ENCODE peak calls at places on chromosome 15, in nine cellular contexts. F is body of pancreas; S is Peyer's patch; I is PC-3; C is pancreas; R is effector memory CD4-positive, alpha-beta T cell; P is IMR-90; V is breast epithelium; B is CD8-positive, alpha-beta T cell. H is an unnamed sample.

GRCh38 chr15:45242289-45242688 is 9.7 kb upstream of the SLC28A2 start:
- DNase-seq in F (no peak), S (no peak), I (no peak), C (no peak), R (no peak), P (no peak), V (no peak), B (no peak), H (no peak)

GRCh38 chr15:94042163-94042954 is 189.0 kb upstream of the MCTP2 start:
- DNase-seq in F (no peak), S (no peak), I (peak), C (no peak), R (no peak), P (peak), V (no peak), B (no peak), H (no peak)

GRCh38 chr15:67883228-67883773 is 43.5 kb upstream of the RNU6-1 start:
- DNase-seq in F (no peak), S (no peak), I (no peak), C (no peak), R (no peak), P (no peak), V (no peak), B (no peak), H (peak)

GRCh38 chr15:70045045-70045444 is 52.7 kb downstream of the TLE3 start:
- DNase-seq in F (no peak), S (peak), I (peak), C (no peak), R (no peak), P (peak), V (no peak), B (no peak), H (no peak)

GRCh38 chr15:51768018-51768417 is 16.6 kb downstream of the TMOD2 start:
- DNase-seq in F (no peak), S (no peak), I (no peak), C (no peak), R (no peak), P (no peak), V (no peak), B (no peak), H (no peak)

GRCh38 chr15:76328106-76328696 is 8.4 kb upstream of the ISL2 start:
- DNase-seq in F (no peak), S (no peak), I (no peak), C (no peak), R (no peak), P (no peak), V (no peak), B (no peak), H (no peak)

GRCh38 chr15:53962646-53963561 is 15.3 kb upstream of the UNC13C start:
- DNase-seq in F (no peak), S (peak), I (peak), C (peak), R (no peak), P (no peak), V (no peak), B (peak), H (peak)

GRCh38 chr15:101355678-101356464 is 60.8 kb upstream of the SNRPA1 start:
- DNase-seq in F (no peak), S (no peak), I (no peak), C (no peak), R (no peak), P (no peak), V (no peak), B (no peak), H (no peak)

GRCh38 chr15:45641374-45641778 is 6.5 kb downstream of the SQOR start:
- DNase-seq in F (peak), S (peak), I (peak), C (no peak), R (no peak), P (peak), V (peak), B (no peak), H (no peak)

GRCh38 chr15:69919816-69920215 is 177.9 kb downstream of the TLE3 start:
- DNase-seq in F (no peak), S (no peak), I (no peak), C (no peak), R (no peak), P (no peak), V (no peak), B (no peak), H (no peak)

GRCh38 chr15:85693277-85693676 is 101.4 kb downstream of the KLHL25 start:
- DNase-seq in F (no peak), S (no peak), I (no peak), C (no peak), R (no peak), P (no peak), V (no peak), B (no peak), H (no peak)

GRCh38 chr15:36156855-36157521 is 422.4 kb upstream of the CDIN1 start:
- DNase-seq in F (peak), S (peak), I (peak), C (no peak), R (no peak), P (peak), V (peak), B (no peak), H (peak)

GRCh38 chr15:85503151-85503797 is 122.9 kb downstream of the AKAP13 start:
- DNase-seq in F (no peak), S (no peak), I (no peak), C (no peak), R (no peak), P (no peak), V (no peak), B (no peak), H (no peak)

GRCh38 chr15:101348015-101348414 is 53.0 kb upstream of the SNRPA1 start:
- DNase-seq in F (no peak), S (no peak), I (no peak), C (no peak), R (no peak), P (no peak), V (no peak), B (no peak), H (no peak)

GRCh38 chr15:69789648-69790393 is 307.9 kb downstream of the TLE3 start:
- DNase-seq in F (no peak), S (peak), I (no peak), C (no peak), R (no peak), P (no peak), V (no peak), B (no peak), H (no peak)

GRCh38 chr15:31345606-31346366 is 19.2 kb downstream of the KLF13 start:
- DNase-seq in F (peak), S (peak), I (no peak), C (peak), R (no peak), P (no peak), V (no peak), B (no peak), H (no peak)

GRCh38 chr15:101200181-101200580 is 51.7 kb downstream of the CHSY1 start:
- DNase-seq in F (no peak), S (no peak), I (no peak), C (no peak), R (no peak), P (no peak), V (no peak), B (no peak), H (no peak)

GRCh38 chr15:65330934-65331645 is 26.6 kb downstream of the RNU5B-1 start:
- DNase-seq in F (no peak), S (no peak), I (no peak), C (no peak), R (no peak), P (no peak), V (no peak), B (no peak), H (no peak)

GRCh38 chr15:26630857-26631256 is 142.0 kb downstream of the GABRB3 start:
- DNase-seq in F (no peak), S (no peak), I (no peak), C (no peak), R (no peak), P (no peak), V (no peak), B (no peak), H (no peak)

GRCh38 chr15:96783746-96784145 is 453.2 kb downstream of the NR2F2 start:
- DNase-seq in F (no peak), S (no peak), I (no peak), C (no peak), R (no peak), P (no peak), V (no peak), B (no peak), H (no peak)

GRCh38 chr15:59687831-59688230 is 1.3 kb downstream of the BNIP2 start:
- DNase-seq in F (no peak), S (no peak), I (no peak), C (no peak), R (no peak), P (peak), V (no peak), B (no peak), H (no peak)

GRCh38 chr15:81098884-81099601 is 35.0 kb upstream of the CFAP161 start:
- DNase-seq in F (no peak), S (peak), I (no peak), C (no peak), R (no peak), P (peak), V (no peak), B (no peak), H (peak)

GRCh38 chr15:72889545-72889944 is 106.0 kb upstream of the ADPGK start:
- DNase-seq in F (no peak), S (no peak), I (no peak), C (no peak), R (no peak), P (no peak), V (no peak), B (no peak), H (no peak)

GRCh38 chr15:58179741-58180381 is 41.7 kb downstream of the AQP9 start:
- DNase-seq in F (no peak), S (no peak), I (peak), C (no peak), R (no peak), P (peak), V (no peak), B (no peak), H (no peak)

GRCh38 chr15:38127306-38127731 is 125.3 kb upstream of the SPRED1 start:
- DNase-seq in F (no peak), S (peak), I (peak), C (no peak), R (no peak), P (peak), V (no peak), B (no peak), H (no peak)

GRCh38 chr15:72160846-72161245 is 36.7 kb downstream of the GRAMD2A start:
- DNase-seq in F (no peak), S (no peak), I (no peak), C (no peak), R (no peak), P (no peak), V (no peak), B (no peak), H (no peak)

GRCh38 chr15:60038111-60038521 is 34.0 kb downstream of the FOXB1 start:
- DNase-seq in F (no peak), S (no peak), I (peak), C (no peak), R (no peak), P (no peak), V (no peak), B (no peak), H (no peak)

GRCh38 chr15:85118581-85118980 is 136.9 kb downstream of the PDE8A start:
- DNase-seq in F (no peak), S (no peak), I (no peak), C (no peak), R (no peak), P (no peak), V (no peak), B (no peak), H (no peak)

GRCh38 chr15:63372018-63372705 is 9.5 kb downstream of the CA12 start:
- DNase-seq in F (no peak), S (no peak), I (peak), C (no peak), R (no peak), P (peak), V (no peak), B (no peak), H (peak)

GRCh38 chr15:48423342-48423741 is 92.1 kb downstream of the DUT start:
- DNase-seq in F (no peak), S (no peak), I (no peak), C (no peak), R (no peak), P (no peak), V (no peak), B (no peak), H (no peak)

GRCh38 chr15:72042865-72043264 is 75.1 kb downstream of the MYO9A start:
- DNase-seq in F (no peak), S (no peak), I (no peak), C (no peak), R (no peak), P (no peak), V (no peak), B (no peak), H (no peak)

GRCh38 chr15:29859981-29860745 is 37.9 kb upstream of the TJP1 start:
- DNase-seq in F (no peak), S (no peak), I (peak), C (no peak), R (no peak), P (peak), V (no peak), B (no peak), H (no peak)

GRCh38 chr15:28098766-28099554 is at the start of gene OCA2:
- DNase-seq in F (peak), S (peak), I (peak), C (peak), R (peak), P (peak), V (peak), B (peak), H (peak)

GRCh38 chr15:68767833-68768232 is 52.9 kb downstream of the ANP32A start:
- DNase-seq in F (no peak), S (no peak), I (no peak), C (no peak), R (no peak), P (no peak), V (no peak), B (no peak), H (no peak)

GRCh38 chr15:43799945-43800285 is at the start of gene SERINC4:
- DNase-seq in F (no peak), S (no peak), I (no peak), C (no peak), R (no peak), P (no peak), V (no peak), B (no peak), H (no peak)

GRCh38 chr15:43796566-43796965 is 3.5 kb downstream of the SERINC4 start:
- DNase-seq in F (no peak), S (no peak), I (no peak), C (no peak), R (no peak), P (no peak), V (no peak), B (no peak), H (no peak)

GRCh38 chr15:43795997-43796396 is 3.9 kb downstream of the SERF2 start:
- DNase-seq in F (no peak), S (no peak), I (no peak), C (no peak), R (no peak), P (no peak), V (no peak), B (no peak), H (no peak)

GRCh38 chr15:43799209-43799944 is 643 bp downstream of the SERINC4 start:
- DNase-seq in F (peak), S (no peak), I (no peak), C (no peak), R (no peak), P (no peak), V (no peak), B (no peak), H (peak)

GRCh38 chr15:43800286-43801136 is at the start of gene HYPK:
- DNase-seq in F (peak), S (peak), I (peak), C (peak), R (peak), P (peak), V (peak), B (peak), H (peak)
- H3K27ac ChIP-seq in F (peak), S (peak), I (peak), C (peak), R (peak), P (peak), V (peak), B (peak), H (peak)

GRCh38 chr15:41691471-41691870 is 31.3 kb downstream of the MGA start:
- DNase-seq in F (no peak), S (no peak), I (no peak), C (no peak), R (no peak), P (no peak), V (no peak), B (no peak), H (no peak)

GRCh38 chr15:41689834-41690233 is 29.6 kb downstream of the MGA start:
- DNase-seq in F (no peak), S (no peak), I (no peak), C (no peak), R (no peak), P (no peak), V (no peak), B (no peak), H (no peak)

GRCh38 chr15:41690636-41691035 is 30.4 kb downstream of the MGA start:
- DNase-seq in F (no peak), S (no peak), I (no peak), C (no peak), R (no peak), P (no peak), V (no peak), B (no peak), H (no peak)

GRCh38 chr15:41693757-41694156 is 33.6 kb downstream of the MGA start:
- DNase-seq in F (no peak), S (no peak), I (no peak), C (no peak), R (no peak), P (no peak), V (no peak), B (no peak), H (no peak)

DNA sequence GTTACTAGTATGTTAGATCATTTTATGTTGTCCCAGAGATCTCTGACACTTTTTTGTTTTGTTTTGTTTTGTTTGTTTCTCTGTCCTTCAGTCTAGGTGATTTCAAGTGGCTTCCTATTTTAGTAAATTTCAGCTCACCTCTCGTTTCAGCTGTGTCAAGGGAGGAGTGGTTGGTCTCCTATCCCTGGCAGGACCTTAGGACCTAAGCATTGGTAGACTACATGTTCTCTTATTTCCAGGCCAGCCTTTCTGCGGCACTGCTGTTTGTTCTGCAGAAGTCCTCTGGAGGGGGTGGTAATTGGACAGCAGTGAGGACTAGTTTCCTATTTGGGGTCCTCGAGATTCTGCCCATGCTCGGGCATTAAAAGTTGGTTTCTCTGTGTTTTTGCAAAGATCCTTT is 31.8 kb downstream of the MGA start:
- DNase-seq in F (no peak), S (no peak), I (no peak), C (no peak), R (no peak), P (no peak), V (no peak), B (no peak), H (no peak)
- H3K4me3 ChIP-seq in F (no peak), S (no peak), I (no peak), C (no peak), R (no peak), P (no peak), V (no peak), B (no peak), H (no peak)

GRCh38 chr15:90647326-90647725 is 69.8 kb upstream of the BLM start:
- DNase-seq in F (no peak), S (no peak), I (peak), C (no peak), R (no peak), P (no peak), V (no peak), B (no peak), H (no peak)

GRCh38 chr15:90654233-90655124 is 62.7 kb upstream of the BLM start:
- DNase-seq in F (no peak), S (no peak), I (no peak), C (peak), R (no peak), P (no peak), V (no peak), B (no peak), H (no peak)

GRCh38 chr15:90648137-90649070 is 68.7 kb upstream of the BLM start:
- DNase-seq in F (peak), S (peak), I (peak), C (no peak), R (peak), P (peak), V (peak), B (peak), H (peak)

GRCh38 chr15:90650117-90650955 is 66.8 kb upstream of the BLM start:
- DNase-seq in F (no peak), S (no peak), I (peak), C (no peak), R (no peak), P (peak), V (no peak), B (no peak), H (no peak)

GRCh38 chr15:90650956-90651689 is 66.0 kb upstream of the BLM start:
- DNase-seq in F (no peak), S (no peak), I (no peak), C (no peak), R (no peak), P (no peak), V (no peak), B (no peak), H (no peak)
- H3K27ac ChIP-seq in F (no peak), S (no peak), I (no peak), C (no peak), R (no peak), P (no peak), V (no peak), B (no peak), H (no peak)

DNA sequence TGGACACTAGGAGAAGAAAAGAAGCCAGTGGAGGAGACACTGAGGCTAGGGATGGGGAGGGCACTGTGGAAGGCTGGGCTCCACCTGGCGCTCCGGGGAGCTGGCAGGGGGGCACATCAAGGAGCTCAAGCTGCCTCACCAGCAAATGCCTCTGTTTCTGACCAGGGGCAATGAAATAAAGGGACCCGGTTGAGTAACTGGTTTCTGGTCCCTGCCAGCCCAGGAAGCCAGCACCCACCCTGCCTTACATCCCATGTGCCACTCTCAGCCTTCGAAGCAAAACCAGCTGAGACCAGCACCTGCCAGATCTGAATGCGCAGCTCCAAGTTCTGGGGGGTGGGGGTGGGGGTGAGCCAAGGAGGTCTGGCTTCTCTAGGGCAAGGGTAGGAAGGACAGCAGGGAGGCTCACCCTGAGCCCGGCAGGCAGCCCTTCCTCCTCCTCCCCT is 359 bp upstream of the PAK6 start:
- DNase-seq in F (no peak), S (peak), I (no peak), C (no peak), R (no peak), P (no peak), V (no peak), B (no peak), H (no peak)
- H3K4me3 ChIP-seq in F (no peak), S (peak), I (peak), C (no peak), R (no peak), P (no peak), V (no peak), B (no peak), H (no peak)

GRCh38 chr15:49964071-49964470 is 155.0 kb downstream of the ATP8B4 start:
- DNase-seq in F (no peak), S (no peak), I (no peak), C (no peak), R (no peak), P (no peak), V (no peak), B (no peak), H (no peak)
- H3K27ac ChIP-seq in F (no peak), S (no peak), I (no peak), C (no peak), R (no peak), P (no peak), V (peak), B (no peak), H (no peak)

H was measured in right cardiac atrium.